ENCODE peak calls at places on chromosome 19, in eight cellular contexts. One of them, this sample, is unnamed.

GRCh38 chr19:10915511-10916091 is 12.8 kb downstream of the YIPF2 start:
- DNase-seq in AG09309: peak
- DNase-seq in AG04450: peak
- DNase-seq in AG10803: peak
- DNase-seq in foreskin keratinocyte: peak
- DNase-seq in MM.1S: no peak
- DNase-seq in heart left ventricle: no peak
- DNase-seq in mucosa of descending colon: no peak
- DNase-seq in this sample: no peak

GRCh38 chr19:51664997-51665396 is 18.4 kb upstream of the SIGLEC14 start:
- DNase-seq in AG04450: no peak
- DNase-seq in MM.1S: no peak
- DNase-seq in AG09309: no peak
- DNase-seq in mucosa of descending colon: no peak
- DNase-seq in foreskin keratinocyte: no peak
- DNase-seq in AG10803: no peak
- DNase-seq in heart left ventricle: no peak
- DNase-seq in this sample: no peak

GRCh38 chr19:38402623-38402966 is 298 bp upstream of the FAM98C start:
- DNase-seq in heart left ventricle: no peak
- DNase-seq in AG10803: no peak
- DNase-seq in AG04450: no peak
- DNase-seq in AG09309: no peak
- DNase-seq in mucosa of descending colon: no peak
- DNase-seq in MM.1S: no peak
- DNase-seq in foreskin keratinocyte: no peak
- DNase-seq in this sample: no peak

GRCh38 chr19:43957891-43958290 is 6.9 kb downstream of the ZNF221 start:
- DNase-seq in MM.1S: no peak
- DNase-seq in AG09309: peak
- DNase-seq in heart left ventricle: no peak
- DNase-seq in AG10803: peak
- DNase-seq in foreskin keratinocyte: no peak
- DNase-seq in AG04450: peak
- DNase-seq in mucosa of descending colon: no peak
- DNase-seq in this sample: no peak

GRCh38 chr19:45340232-45340898 is at the start of gene KLC3:
- DNase-seq in AG10803: no peak
- DNase-seq in AG09309: no peak
- DNase-seq in mucosa of descending colon: peak
- DNase-seq in heart left ventricle: no peak
- DNase-seq in MM.1S: peak
- DNase-seq in foreskin keratinocyte: peak
- DNase-seq in AG04450: no peak
- DNase-seq in this sample: peak

GRCh38 chr19:45939792-45940514 is 25.4 kb upstream of the NANOS2 start:
- DNase-seq in AG04450: no peak
- DNase-seq in AG10803: no peak
- DNase-seq in AG09309: no peak
- DNase-seq in MM.1S: no peak
- DNase-seq in mucosa of descending colon: no peak
- DNase-seq in foreskin keratinocyte: no peak
- DNase-seq in heart left ventricle: no peak
- DNase-seq in this sample: no peak

GRCh38 chr19:17796013-17796837 is 1.3 kb downstream of the B3GNT3 start:
- DNase-seq in foreskin keratinocyte: no peak
- DNase-seq in AG10803: no peak
- DNase-seq in AG09309: no peak
- DNase-seq in mucosa of descending colon: peak
- DNase-seq in AG04450: no peak
- DNase-seq in heart left ventricle: no peak
- DNase-seq in MM.1S: no peak
- DNase-seq in this sample: no peak

GRCh38 chr19:34975056-34975455 is 11.0 kb upstream of the ZNF792 start:
- DNase-seq in AG04450: no peak
- DNase-seq in foreskin keratinocyte: no peak
- DNase-seq in mucosa of descending colon: peak
- DNase-seq in heart left ventricle: no peak
- DNase-seq in AG10803: no peak
- DNase-seq in MM.1S: no peak
- DNase-seq in AG09309: no peak
- DNase-seq in this sample: no peak

GRCh38 chr19:34502582-34503545 is 21.3 kb downstream of the WTIP start:
- DNase-seq in AG04450: no peak
- DNase-seq in foreskin keratinocyte: no peak
- DNase-seq in heart left ventricle: no peak
- DNase-seq in mucosa of descending colon: no peak
- DNase-seq in AG10803: peak
- DNase-seq in MM.1S: no peak
- DNase-seq in AG09309: no peak
- DNase-seq in this sample: no peak

GRCh38 chr19:41872384-41872774 is 4.7 kb upstream of the CD79A start:
- DNase-seq in mucosa of descending colon: no peak
- DNase-seq in heart left ventricle: no peak
- DNase-seq in AG10803: no peak
- DNase-seq in MM.1S: no peak
- DNase-seq in foreskin keratinocyte: peak
- DNase-seq in AG09309: no peak
- DNase-seq in AG04450: no peak
- DNase-seq in this sample: no peak

GRCh38 chr19:17511724-17512573 is 500 bp downstream of the PGLS start:
- DNase-seq in AG09309: peak
- DNase-seq in AG04450: peak
- DNase-seq in foreskin keratinocyte: peak
- DNase-seq in heart left ventricle: peak
- DNase-seq in AG10803: peak
- DNase-seq in mucosa of descending colon: peak
- DNase-seq in MM.1S: peak
- DNase-seq in this sample: peak

GRCh38 chr19:16885166-16885565 is 3.6 kb upstream of the F2RL3 start:
- DNase-seq in AG04450: no peak
- DNase-seq in mucosa of descending colon: no peak
- DNase-seq in AG10803: no peak
- DNase-seq in AG09309: no peak
- DNase-seq in foreskin keratinocyte: no peak
- DNase-seq in heart left ventricle: no peak
- DNase-seq in MM.1S: no peak
- DNase-seq in this sample: no peak

GRCh38 chr19:44645407-44646048 is 1.8 kb downstream of the PVR start:
- DNase-seq in mucosa of descending colon: no peak
- DNase-seq in foreskin keratinocyte: no peak
- DNase-seq in heart left ventricle: no peak
- DNase-seq in MM.1S: no peak
- DNase-seq in AG04450: no peak
- DNase-seq in AG10803: no peak
- DNase-seq in AG09309: no peak
- DNase-seq in this sample: no peak

GRCh38 chr19:10102787-10103236 is 334 bp upstream of the ANGPTL6 start:
- DNase-seq in MM.1S: no peak
- DNase-seq in mucosa of descending colon: no peak
- DNase-seq in AG04450: no peak
- DNase-seq in AG09309: no peak
- DNase-seq in heart left ventricle: no peak
- DNase-seq in AG10803: no peak
- DNase-seq in foreskin keratinocyte: no peak
- DNase-seq in this sample: no peak

GRCh38 chr19:42295831-42296525 is 6.0 kb upstream of the PRR19 start:
- DNase-seq in AG04450: no peak
- DNase-seq in heart left ventricle: peak
- DNase-seq in foreskin keratinocyte: peak
- DNase-seq in AG10803: peak
- DNase-seq in AG09309: no peak
- DNase-seq in MM.1S: peak
- DNase-seq in mucosa of descending colon: peak
- DNase-seq in this sample: peak

GRCh38 chr19:53467138-53467502 is 413 bp upstream of the ZNF813 start:
- DNase-seq in MM.1S: no peak
- DNase-seq in AG04450: no peak
- DNase-seq in mucosa of descending colon: no peak
- DNase-seq in heart left ventricle: no peak
- DNase-seq in AG10803: no peak
- DNase-seq in foreskin keratinocyte: no peak
- DNase-seq in AG09309: no peak
- DNase-seq in this sample: peak

GRCh38 chr19:32555786-32556185 is 25.2 kb upstream of the PDCD5 start:
- DNase-seq in AG09309: no peak
- DNase-seq in AG04450: no peak
- DNase-seq in AG10803: no peak
- DNase-seq in foreskin keratinocyte: no peak
- DNase-seq in MM.1S: no peak
- DNase-seq in heart left ventricle: no peak
- DNase-seq in mucosa of descending colon: no peak
- DNase-seq in this sample: no peak

GRCh38 chr19:10096615-10096963 is 5.9 kb downstream of the ANGPTL6 start:
- DNase-seq in AG04450: no peak
- DNase-seq in foreskin keratinocyte: no peak
- DNase-seq in MM.1S: no peak
- DNase-seq in mucosa of descending colon: peak
- DNase-seq in AG10803: no peak
- DNase-seq in AG09309: no peak
- DNase-seq in heart left ventricle: no peak
- DNase-seq in this sample: no peak

GRCh38 chr19:10419646-10420443 is 493 bp upstream of the PDE4A start:
- DNase-seq in AG10803: no peak
- DNase-seq in foreskin keratinocyte: peak
- DNase-seq in heart left ventricle: no peak
- DNase-seq in AG09309: no peak
- DNase-seq in AG04450: no peak
- DNase-seq in MM.1S: peak
- DNase-seq in mucosa of descending colon: no peak
- DNase-seq in this sample: no peak

GRCh38 chr19:56125806-56126590 is 4.9 kb upstream of the ZNF787 start:
- DNase-seq in heart left ventricle: no peak
- DNase-seq in AG09309: no peak
- DNase-seq in foreskin keratinocyte: no peak
- DNase-seq in AG10803: no peak
- DNase-seq in MM.1S: no peak
- DNase-seq in AG04450: no peak
- DNase-seq in mucosa of descending colon: peak
- DNase-seq in this sample: no peak

GRCh38 chr19:45354443-45354842 is 13.9 kb downstream of the KLC3 start:
- DNase-seq in heart left ventricle: no peak
- DNase-seq in AG09309: no peak
- DNase-seq in AG10803: no peak
- DNase-seq in foreskin keratinocyte: no peak
- DNase-seq in AG04450: no peak
- DNase-seq in MM.1S: no peak
- DNase-seq in mucosa of descending colon: no peak
- DNase-seq in this sample: no peak

GRCh38 chr19:16889429-16889882 is 657 bp downstream of the F2RL3 start:
- DNase-seq in AG09309: no peak
- DNase-seq in AG10803: no peak
- DNase-seq in foreskin keratinocyte: no peak
- DNase-seq in heart left ventricle: peak
- DNase-seq in MM.1S: no peak
- DNase-seq in mucosa of descending colon: no peak
- DNase-seq in AG04450: no peak
- DNase-seq in this sample: no peak

GRCh38 chr19:17073869-17074627 is 1.2 kb downstream of the HAUS8 start:
- DNase-seq in MM.1S: peak
- DNase-seq in AG10803: no peak
- DNase-seq in foreskin keratinocyte: no peak
- DNase-seq in AG09309: no peak
- DNase-seq in heart left ventricle: no peak
- DNase-seq in mucosa of descending colon: peak
- DNase-seq in AG04450: no peak
- DNase-seq in this sample: no peak

GRCh38 chr19:51830263-51830662 is 35.3 kb downstream of the FPR3 start:
- DNase-seq in heart left ventricle: no peak
- DNase-seq in AG04450: no peak
- DNase-seq in AG09309: no peak
- DNase-seq in MM.1S: no peak
- DNase-seq in foreskin keratinocyte: no peak
- DNase-seq in mucosa of descending colon: peak
- DNase-seq in AG10803: peak
- DNase-seq in this sample: no peak

GRCh38 chr19:35774274-35775045 is 904 bp upstream of the ARHGAP33 start:
- DNase-seq in AG09309: no peak
- DNase-seq in AG04450: no peak
- DNase-seq in mucosa of descending colon: peak
- DNase-seq in foreskin keratinocyte: no peak
- DNase-seq in MM.1S: no peak
- DNase-seq in heart left ventricle: no peak
- DNase-seq in AG10803: no peak
- DNase-seq in this sample: no peak

GRCh38 chr19:21505459-21506393 is at the start of gene ZNF429:
- DNase-seq in AG10803: peak
- DNase-seq in AG09309: peak
- DNase-seq in heart left ventricle: peak
- DNase-seq in foreskin keratinocyte: peak
- DNase-seq in mucosa of descending colon: peak
- DNase-seq in MM.1S: peak
- DNase-seq in AG04450: peak
- DNase-seq in this sample: peak
- TF ChIP-seq CTCF in AG10803: peak
- TF ChIP-seq CTCF in AG09309: no peak
- TF ChIP-seq CTCF in heart left ventricle: no peak
- TF ChIP-seq CTCF in foreskin keratinocyte: peak
- TF ChIP-seq CTCF in mucosa of descending colon: no peak
- TF ChIP-seq CTCF in MM.1S: no peak
- TF ChIP-seq CTCF in AG04450: no peak
- TF ChIP-seq CTCF in this sample: no peak

DNA sequence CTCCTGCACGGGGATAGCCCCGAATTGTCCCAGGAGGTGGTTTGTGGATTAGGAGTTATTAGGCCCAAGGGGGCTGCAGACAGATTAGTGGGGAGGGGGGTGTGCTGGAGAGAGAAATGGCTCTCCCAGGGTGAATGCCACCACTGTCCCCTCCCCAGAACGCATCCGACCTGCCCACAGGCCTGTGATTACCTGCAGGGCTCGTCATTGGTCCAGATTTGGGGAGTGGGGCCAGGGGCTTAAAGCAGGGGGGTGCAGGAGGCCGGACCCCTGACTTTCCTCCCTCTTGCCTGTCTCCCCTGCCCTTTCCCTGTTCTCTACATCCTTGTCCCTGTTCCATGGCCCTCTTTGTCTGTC is 1.2 kb downstream of the NRTN start:
- DNase-seq in AG04450: no peak
- DNase-seq in foreskin keratinocyte: no peak
- DNase-seq in AG10803: no peak
- DNase-seq in AG09309: no peak
- DNase-seq in heart left ventricle: no peak
- DNase-seq in MM.1S: no peak
- DNase-seq in mucosa of descending colon: no peak
- DNase-seq in this sample: no peak
- TF ChIP-seq CTCF in AG04450: no peak
- TF ChIP-seq CTCF in foreskin keratinocyte: no peak
- TF ChIP-seq CTCF in AG10803: no peak
- TF ChIP-seq CTCF in AG09309: no peak
- TF ChIP-seq CTCF in heart left ventricle: no peak
- TF ChIP-seq CTCF in MM.1S: no peak
- TF ChIP-seq CTCF in mucosa of descending colon: no peak
- TF ChIP-seq CTCF in this sample: no peak

GRCh38 chr19:15454371-15454800 is 4.6 kb upstream of the WIZ start:
- DNase-seq in AG10803: no peak
- DNase-seq in AG09309: no peak
- DNase-seq in foreskin keratinocyte: no peak
- DNase-seq in MM.1S: no peak
- DNase-seq in heart left ventricle: no peak
- DNase-seq in mucosa of descending colon: no peak
- DNase-seq in AG04450: no peak
- DNase-seq in this sample: no peak
- TF ChIP-seq CTCF in AG10803: peak
- TF ChIP-seq CTCF in AG09309: peak
- TF ChIP-seq CTCF in foreskin keratinocyte: peak
- TF ChIP-seq CTCF in MM.1S: peak
- TF ChIP-seq CTCF in heart left ventricle: no peak
- TF ChIP-seq CTCF in mucosa of descending colon: no peak
- TF ChIP-seq CTCF in AG04450: peak
- TF ChIP-seq CTCF in this sample: peak

GRCh38 chr19:6250024-6250605 is 29.7 kb downstream of the MLLT1 start:
- DNase-seq in mucosa of descending colon: no peak
- DNase-seq in MM.1S: no peak
- DNase-seq in AG04450: no peak
- DNase-seq in AG10803: peak
- DNase-seq in foreskin keratinocyte: peak
- DNase-seq in AG09309: no peak
- DNase-seq in heart left ventricle: no peak
- DNase-seq in this sample: no peak
- TF ChIP-seq CTCF in mucosa of descending colon: no peak
- TF ChIP-seq CTCF in MM.1S: no peak
- TF ChIP-seq CTCF in AG04450: no peak
- TF ChIP-seq CTCF in AG10803: no peak
- TF ChIP-seq CTCF in foreskin keratinocyte: no peak
- TF ChIP-seq CTCF in AG09309: no peak
- TF ChIP-seq CTCF in heart left ventricle: no peak
- TF ChIP-seq CTCF in this sample: no peak